ENCODE peak calls at places on chromosomes 4 and X, in ten cellular contexts. O is cardiac muscle cell; I is mammary epithelial cell; W is tibial nerve; U is aorta; Z is Karpas-422; B is brain microvascular endothelial cell; P is right lobe of liver; N is adrenal gland; V is naive thymus-derived CD4-positive, alpha-beta T cell. E is an unnamed sample. For H3K27me3, the result is how much of the 10 kb centered on the place peaks cover.

GRCh38 chr4:48779998-48780866 is at the start of gene FRYL:
- DNase-seq in O (peak), I (peak), W (peak), U (peak), Z (peak), B (peak), P (peak), N (peak), V (peak), E (peak)

GRCh38 chr4:82599336-82599735 is 37.5 kb upstream of the TMEM150C start:
- DNase-seq in O (no peak), I (no peak), W (no peak), U (no peak), Z (peak), B (no peak), P (no peak), N (no peak), V (no peak), E (no peak)

GRCh38 chrX:25536307-25536970 is 520.7 kb upstream of the ARX start:
- DNase-seq in O (no peak), I (no peak), W (no peak), U (no peak), Z (no peak), B (no peak), P (no peak), N (no peak), V (no peak), E (no peak)

GRCh38 chr4:43348591-43348990 is 456.1 kb downstream of the GRXCR1 start:
- DNase-seq in O (no peak), I (no peak), W (no peak), U (no peak), Z (no peak), B (no peak), P (no peak), N (no peak), V (no peak), E (no peak)

GRCh38 chrX:95823796-95824195 is 860.8 kb upstream of the DIAPH2 start:
- DNase-seq in O (no peak), I (no peak), W (no peak), U (no peak), Z (no peak), B (no peak), P (no peak), N (no peak), V (no peak), E (no peak)

GRCh38 chr4:26515936-26516335 is 25.7 kb upstream of the CCKAR start:
- DNase-seq in O (no peak), I (no peak), W (no peak), U (no peak), Z (no peak), B (no peak), P (no peak), N (no peak), V (no peak), E (no peak)

GRCh38 chr4:177441061-177441802 is 1.0 kb downstream of the AGA start:
- DNase-seq in O (peak), I (peak), W (peak), U (no peak), Z (peak), B (no peak), P (no peak), N (no peak), V (no peak), E (no peak)

GRCh38 chr4:34464196-34464595 is 1780.1 kb downstream of the ARAP2 start:
- DNase-seq in O (no peak), I (no peak), W (no peak), U (no peak), Z (no peak), B (no peak), P (no peak), N (no peak), V (no peak), E (no peak)

GRCh38 chr4:87499415-87500106 is 29.6 kb downstream of the SPARCL1 start:
- DNase-seq in O (no peak), I (no peak), W (no peak), U (no peak), Z (no peak), B (no peak), P (no peak), N (no peak), V (no peak), E (no peak)

GRCh38 chr4:123836919-123837605 is 440.5 kb downstream of the SPRY1 start:
- DNase-seq in O (no peak), I (no peak), W (no peak), U (no peak), Z (no peak), B (no peak), P (no peak), N (no peak), V (no peak), E (no peak)

GRCh38 chr4:176875441-176875930 is 82.8 kb upstream of the VEGFC start:
- DNase-seq in O (no peak), I (no peak), W (no peak), U (no peak), Z (no peak), B (no peak), P (no peak), N (no peak), V (no peak), E (no peak)

GRCh38 chrX:113389846-113390245 is 549.2 kb upstream of the AMOT start:
- DNase-seq in O (peak), I (no peak), W (no peak), U (no peak), Z (no peak), B (no peak), P (no peak), N (no peak), V (no peak), E (no peak)

GRCh38 chr4:142567620-142568451 is 278.3 kb downstream of the INPP4B start:
- DNase-seq in O (no peak), I (peak), W (no peak), U (no peak), Z (no peak), B (no peak), P (no peak), N (no peak), V (no peak), E (no peak)

DNA sequence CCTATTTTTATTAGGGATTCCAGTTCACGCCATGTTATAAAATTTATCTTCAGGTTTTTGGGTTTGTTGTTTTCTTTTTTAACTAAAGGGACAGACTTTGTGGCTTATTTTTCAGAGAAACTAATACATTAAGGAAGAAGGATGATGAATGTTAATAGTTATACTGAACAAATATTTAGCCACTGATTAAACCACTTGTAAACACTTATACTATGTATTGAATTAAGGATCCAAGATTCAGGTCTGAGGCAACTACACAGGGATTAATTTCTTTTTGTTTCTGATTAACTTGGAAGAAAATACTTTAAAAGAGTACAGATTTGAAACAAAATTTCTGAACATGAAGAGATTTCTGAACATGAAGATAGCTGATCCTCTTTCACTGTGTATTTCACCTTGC is 82.8 kb upstream of the NAP1L5 start:
- DNase-seq in O (no peak), I (no peak), W (no peak), U (no peak), Z (no peak), B (no peak), P (no peak), N (no peak), V (no peak), E (no peak)
- H3K4me3 ChIP-seq in O (no peak), I (no peak), W (no peak), U (no peak), Z (no peak), B (no peak), P (no peak), N (no peak), V (no peak), E (no peak)

GRCh38 chr4:147843162-147843561 is 111.3 kb downstream of the ARHGAP10 start:
- DNase-seq in O (no peak), I (no peak), W (no peak), U (no peak), Z (peak), B (no peak), P (no peak), N (no peak), V (no peak), E (no peak)

GRCh38 chr4:147839651-147840050 is 107.8 kb downstream of the ARHGAP10 start:
- DNase-seq in O (no peak), I (no peak), W (no peak), U (no peak), Z (no peak), B (no peak), P (no peak), N (no peak), V (no peak), E (no peak)

GRCh38 chr4:147839200-147839599 is 107.3 kb downstream of the ARHGAP10 start:
- DNase-seq in O (no peak), I (no peak), W (no peak), U (no peak), Z (no peak), B (no peak), P (no peak), N (no peak), V (no peak), E (no peak)

GRCh38 chr4:147840846-147841732 is 109.2 kb downstream of the ARHGAP10 start:
- DNase-seq in O (peak), I (no peak), W (no peak), U (no peak), Z (no peak), B (no peak), P (no peak), N (no peak), V (no peak), E (no peak)

DNA sequence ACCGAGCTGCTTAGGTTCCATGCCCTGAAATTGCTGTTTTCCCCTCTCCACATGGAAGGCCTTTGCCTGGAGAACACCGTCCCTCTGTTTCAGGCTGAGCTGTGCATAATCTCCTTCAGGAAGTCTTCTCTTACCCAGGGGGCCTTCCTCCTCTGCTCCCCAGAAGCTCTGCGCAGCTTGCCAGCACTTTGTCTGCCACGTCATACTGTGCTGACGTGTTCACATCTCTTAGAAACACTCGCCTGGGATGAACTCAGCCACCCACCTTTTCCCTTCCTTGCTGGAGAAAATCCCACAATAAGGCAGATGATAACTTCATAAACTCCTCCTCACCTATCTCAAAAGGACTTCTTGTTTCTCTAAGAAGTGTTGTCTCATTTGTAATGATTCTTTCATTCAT is 110.7 kb downstream of the ARHGAP10 start:
- DNase-seq in O (peak), I (peak), W (no peak), U (no peak), Z (no peak), B (peak), P (no peak), N (no peak), V (no peak), E (peak)
- H3K27ac ChIP-seq in O (no peak), I (peak), W (no peak), U (no peak), Z (no peak), B (peak), P (no peak), N (no peak), V (no peak), E (peak)

DNA sequence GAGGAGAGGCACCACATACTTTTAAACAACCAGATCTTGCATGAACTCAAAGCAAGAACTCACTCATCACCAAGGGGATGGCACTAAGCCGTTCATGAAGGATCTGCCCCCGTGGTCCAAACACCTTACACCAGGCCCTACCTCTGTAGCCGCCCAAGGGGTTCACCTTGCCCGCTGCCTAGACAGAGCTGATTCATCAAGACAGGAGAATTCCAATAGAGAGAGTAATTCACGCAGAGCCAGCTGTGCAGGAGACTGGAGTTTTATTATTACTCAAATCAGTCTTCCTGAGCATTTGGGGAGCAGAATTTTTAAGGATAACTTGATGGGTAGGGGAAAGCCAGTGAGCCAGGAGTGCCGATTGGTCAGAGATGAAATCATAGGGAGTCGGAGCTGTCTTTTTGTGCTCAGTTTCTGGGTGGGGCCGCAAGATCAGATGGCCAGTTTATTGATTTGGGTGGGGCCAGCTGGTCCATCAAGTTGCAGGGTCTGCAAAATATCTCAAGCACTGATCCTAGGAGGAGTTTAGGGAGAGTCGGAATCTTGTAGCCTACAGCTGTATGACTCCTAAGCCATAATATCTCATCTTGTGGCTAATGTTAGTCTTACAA is 364.7 kb downstream of the PCDH7 start:
- DNase-seq in O (no peak), I (no peak), W (no peak), U (no peak), Z (no peak), B (no peak), P (no peak), N (no peak), V (no peak), E (no peak)
- H3K27me3 ChIP-seq in O (under half), I (under half), W (under half), U (under half), Z (under half), B (under half), P (under half), N (under half), V (under half), E (under half)

GRCh38 chrX:54064564-54064963 is 20.3 kb upstream of the PHF8 start:
- DNase-seq in O (no peak), I (no peak), W (no peak), U (no peak), Z (no peak), B (no peak), P (no peak), N (no peak), V (no peak), E (no peak)

GRCh38 chrX:54067741-54068140 is 23.5 kb upstream of the PHF8 start:
- DNase-seq in O (no peak), I (no peak), W (no peak), U (no peak), Z (no peak), B (no peak), P (no peak), N (no peak), V (no peak), E (no peak)

GRCh38 chrX:54066841-54067240 is 22.6 kb upstream of the PHF8 start:
- DNase-seq in O (peak), I (peak), W (no peak), U (no peak), Z (no peak), B (no peak), P (no peak), N (no peak), V (no peak), E (no peak)

DNA sequence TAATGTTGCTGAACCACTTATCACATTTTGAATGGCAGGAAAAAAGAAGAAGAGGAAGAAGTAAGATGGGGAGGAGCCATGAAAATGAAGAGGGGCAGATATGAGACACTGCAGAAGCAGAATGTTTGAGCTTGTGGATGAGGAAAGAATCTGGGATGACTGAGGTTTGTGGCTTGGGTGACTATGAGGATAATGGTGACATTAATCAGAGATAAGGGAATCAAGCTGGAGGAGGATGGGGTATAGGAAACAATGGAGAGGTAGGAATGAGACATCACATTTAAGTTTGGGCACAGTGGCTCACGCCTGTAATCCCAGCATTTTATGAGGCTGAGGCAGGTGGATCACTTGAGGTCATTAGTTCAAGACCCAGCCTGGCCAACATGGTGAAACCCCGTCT is 19.1 kb upstream of the PHF8 start:
- DNase-seq in O (no peak), I (no peak), W (no peak), U (no peak), Z (no peak), B (no peak), P (no peak), N (no peak), V (no peak), E (no peak)
- H3K4me3 ChIP-seq in O (no peak), I (no peak), W (no peak), U (no peak), Z (no peak), B (no peak), P (no peak), N (no peak), V (no peak), E (no peak)

DNA sequence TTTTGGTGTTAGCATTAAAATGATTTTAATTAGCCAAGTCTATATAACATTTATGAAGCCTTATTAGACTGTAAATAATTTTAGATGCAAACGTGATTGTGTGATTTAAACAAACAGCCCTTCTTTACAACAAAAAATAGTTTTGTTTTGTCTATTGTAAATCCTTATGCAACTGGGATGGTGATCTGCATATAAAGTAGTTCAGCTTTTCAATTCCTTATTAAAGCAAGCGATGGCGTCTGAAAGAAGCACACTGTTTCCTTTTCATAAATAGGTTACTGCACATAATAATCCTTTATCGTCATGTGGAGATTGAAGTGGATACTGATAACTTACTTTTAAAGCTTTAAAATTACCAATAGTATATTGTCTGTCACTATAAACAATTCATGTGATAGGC is 8.8 kb downstream of the SLITRK2 start:
- DNase-seq in O (no peak), I (no peak), W (no peak), U (no peak), Z (no peak), B (no peak), P (no peak), N (no peak), V (no peak), E (no peak)
- H3K27ac ChIP-seq in O (no peak), I (no peak), W (no peak), U (no peak), Z (no peak), B (no peak), P (no peak), N (no peak), V (no peak), E (no peak)